ENCODE peak calls at places on chromosomes 3 and 15, in four cellular contexts. Y is endothelial cell of umbilical vein, W is hepatocyte, L is fibroblast of lung. X is an unnamed sample.

GRCh38 chr15:89462198-89462912 is 34.0 kb downstream of the RHCG start:
- DNase-seq in Y (no peak), W (no peak), L (peak), X (peak)

GRCh38 chr3:76811418-76811817 is 228.5 kb upstream of the ROBO2 start:
- DNase-seq in Y (no peak), W (no peak), L (no peak), X (no peak)

GRCh38 chr3:16912400-16913263 is 27.9 kb downstream of the PLCL2 start:
- DNase-seq in Y (no peak), W (no peak), L (no peak), X (no peak)

GRCh38 chr15:25065286-25065685 is 110.5 kb downstream of the SNRPN start:
- DNase-seq in Y (no peak), W (no peak), L (no peak), X (no peak)

GRCh38 chr15:86483936-86484335 is 404.3 kb downstream of the AGBL1 start:
- DNase-seq in Y (no peak), W (no peak), L (no peak), X (no peak)

GRCh38 chr3:149736180-149737100 is 15.8 kb downstream of the COMMD2 start:
- DNase-seq in Y (peak), W (no peak), L (peak), X (no peak)

GRCh38 chr3:180409883-180410282 is 192.1 kb upstream of the TTC14 start:
- DNase-seq in Y (no peak), W (no peak), L (no peak), X (no peak)

GRCh38 chr3:59566481-59566975 is 516.7 kb upstream of the CFAP20DC start:
- DNase-seq in Y (no peak), W (no peak), L (no peak), X (no peak)

GRCh38 chr3:129313983-129314756 is 35.5 kb downstream of the HMCES start:
- DNase-seq in Y (no peak), W (no peak), L (peak), X (no peak)

GRCh38 chr15:67036775-67037555 is 28.4 kb upstream of the SMAD3 start:
- DNase-seq in Y (no peak), W (no peak), L (peak), X (no peak)

GRCh38 chr15:85045615-85046014 is 64.0 kb downstream of the PDE8A start:
- DNase-seq in Y (no peak), W (no peak), L (no peak), X (no peak)
- H3K27ac ChIP-seq in Y (no peak), W (no peak), L (no peak), X (no peak)

GRCh38 chr15:74730619-74731316 is 5.4 kb upstream of the CYP1A1 start:
- DNase-seq in Y (peak), W (peak), L (no peak), X (no peak)
- TF ChIP-seq EZH2 in Y (no peak), W (no peak), L (no peak), X (no peak)

GRCh38 chr15:70558406-70559222 is 204.7 kb downstream of the UACA start:
- DNase-seq in Y (no peak), W (no peak), L (no peak), X (no peak)
- H3K4me2 ChIP-seq in Y (no peak), W (peak), L (peak), X (peak)

DNA sequence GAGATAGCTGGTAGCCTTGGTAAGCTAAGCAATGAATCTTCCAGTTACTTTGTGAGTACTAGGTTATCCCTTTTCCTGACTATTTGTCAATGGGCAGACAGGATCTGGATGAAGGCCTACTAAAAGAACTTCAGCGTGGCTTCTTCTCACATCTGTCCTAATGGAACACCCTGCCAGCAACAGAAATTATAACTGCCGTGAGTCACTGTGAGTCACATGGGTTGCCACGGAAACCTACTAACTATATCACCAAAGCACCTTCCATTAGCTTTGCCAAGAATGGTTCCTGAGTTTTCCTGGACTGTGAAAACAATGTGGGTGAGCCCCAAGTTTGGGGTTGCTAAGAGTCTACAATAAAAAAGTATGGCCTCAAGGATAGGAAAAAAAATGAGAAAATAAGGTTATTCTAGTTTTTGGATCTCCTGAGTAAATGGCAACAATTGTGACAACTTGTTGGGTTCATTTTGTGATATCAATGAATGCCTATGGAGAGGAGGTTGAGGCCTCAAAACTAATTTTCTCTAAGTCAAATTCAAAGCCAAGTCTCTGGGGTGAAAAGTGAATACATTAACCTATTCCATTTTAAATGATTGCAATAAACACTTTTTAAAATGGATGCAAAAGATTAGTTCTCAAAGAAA is 195.1 kb upstream of the ICE2 start:
- DNase-seq in Y (peak), W (peak), L (peak), X (no peak)
- H3K27ac ChIP-seq in Y (peak), W (no peak), L (peak), X (no peak)

DNA sequence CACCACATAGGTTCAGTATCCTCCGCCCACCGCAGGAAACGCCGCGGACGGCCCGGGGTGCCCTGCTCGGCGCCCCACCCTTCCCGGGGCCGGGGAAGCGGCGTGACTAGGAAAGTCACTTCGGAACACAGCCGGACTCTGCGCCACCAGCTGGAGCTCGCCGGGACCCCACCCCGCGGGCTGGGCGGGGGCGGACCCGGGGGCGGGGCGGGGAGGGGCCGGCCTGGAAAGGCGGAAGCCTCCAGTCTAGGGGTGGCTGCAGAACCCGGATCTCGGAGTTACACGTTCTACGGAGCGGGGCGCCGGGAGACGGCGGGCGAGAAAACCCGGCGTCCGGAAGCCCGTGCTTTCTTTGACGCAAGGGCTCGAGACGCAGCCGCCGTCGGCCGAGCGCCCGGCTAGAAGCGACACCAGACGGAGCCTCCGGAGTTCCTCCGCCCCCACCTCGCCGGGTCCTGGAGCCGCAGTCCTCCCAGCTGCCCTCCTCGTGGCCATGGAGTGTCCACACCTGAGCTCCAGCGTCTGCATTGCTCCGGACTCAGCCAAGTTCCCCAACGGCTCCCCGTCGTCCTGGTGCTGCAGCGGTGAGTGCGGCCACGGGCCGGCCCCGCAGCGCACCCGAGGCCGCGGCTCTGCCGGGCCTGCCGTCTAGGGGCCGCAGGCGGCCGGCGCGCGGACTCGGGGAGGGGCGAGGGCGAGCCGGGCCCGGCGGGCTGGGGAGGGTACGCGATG is at the start of gene USP3:
- DNase-seq in Y (peak), W (peak), L (peak), X (peak)
- TF ChIP-seq EZH2 in Y (no peak), W (no peak), L (no peak), X (no peak)

DNA sequence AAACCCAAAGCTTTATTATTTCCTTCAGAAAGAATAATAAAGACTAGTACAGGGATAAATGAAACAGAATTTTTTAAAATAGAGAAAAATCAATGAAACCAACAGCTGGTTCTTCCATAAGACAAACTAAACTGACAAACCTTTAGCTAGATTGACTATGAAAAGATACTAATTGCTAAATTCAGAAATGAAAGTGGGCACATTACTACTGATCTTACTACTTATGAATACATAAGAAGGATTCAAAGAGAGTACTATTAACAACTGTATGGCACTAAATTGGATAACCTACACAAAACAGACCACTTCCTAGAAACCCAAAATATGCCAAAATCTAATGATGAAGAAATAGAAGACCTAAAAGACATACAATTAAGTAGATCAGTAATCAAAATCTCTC is 278.2 kb downstream of the ISL2 start:
- DNase-seq in Y (no peak), W (no peak), L (no peak), X (no peak)
- H3K4me2 ChIP-seq in Y (no peak), W (no peak), L (no peak), X (no peak)